ENCODE peak calls at places on chromosomes 11 and 22, in five cellular contexts. One of them, this sample, is unnamed.
A peak's percentile ranks its signal among the peaks of the same experiment; 100 is the strongest.

GRCh38 chr11:117314840-117315239 is 1.2 kb downstream of the BACE1 start:
- DNase-seq in brain microvascular endothelial cell: no peak
- DNase-seq in fibroblast of mammary gland: no peak
- DNase-seq in cardiac muscle cell: no peak
- DNase-seq in ascending aorta: no peak
- DNase-seq in this sample: peak; percentile 32

GRCh38 chr11:78465169-78465942 is 47.7 kb upstream of the GAB2 start:
- DNase-seq in cardiac muscle cell: no peak
- DNase-seq in fibroblast of mammary gland: no peak
- DNase-seq in ascending aorta: no peak
- DNase-seq in brain microvascular endothelial cell: no peak
- DNase-seq in this sample: no peak

GRCh38 chr11:6404341-6405038 is 14.2 kb downstream of the SMPD1 start:
- DNase-seq in cardiac muscle cell: no peak
- DNase-seq in brain microvascular endothelial cell: peak; percentile 18
- DNase-seq in ascending aorta: no peak
- DNase-seq in fibroblast of mammary gland: peak; percentile 25
- DNase-seq in this sample: peak; percentile 74

GRCh38 chr22:42862045-42862734 is 5.1 kb upstream of the ARFGAP3 start:
- DNase-seq in fibroblast of mammary gland: peak; percentile 55
- DNase-seq in cardiac muscle cell: no peak
- DNase-seq in brain microvascular endothelial cell: peak; percentile 60
- DNase-seq in ascending aorta: no peak
- DNase-seq in this sample: peak; percentile 28

GRCh38 chr11:108906826-108907225 is 242.0 kb downstream of the DDX10 start:
- DNase-seq in cardiac muscle cell: no peak
- DNase-seq in fibroblast of mammary gland: peak; percentile 50
- DNase-seq in ascending aorta: no peak
- DNase-seq in brain microvascular endothelial cell: no peak
- DNase-seq in this sample: no peak

GRCh38 chr22:40443675-40444482 is 73.5 kb downstream of the SGSM3 start:
- DNase-seq in cardiac muscle cell: no peak
- DNase-seq in brain microvascular endothelial cell: no peak
- DNase-seq in ascending aorta: no peak
- DNase-seq in fibroblast of mammary gland: no peak
- DNase-seq in this sample: no peak

GRCh38 chr22:17472886-17473285 is 90.4 kb upstream of the SLC25A18 start:
- DNase-seq in ascending aorta: no peak
- DNase-seq in brain microvascular endothelial cell: no peak
- DNase-seq in fibroblast of mammary gland: no peak
- DNase-seq in cardiac muscle cell: peak; percentile 15
- DNase-seq in this sample: no peak

GRCh38 chr11:79444923-79445322 is 4.1 kb upstream of the TENM4 start:
- DNase-seq in cardiac muscle cell: no peak
- DNase-seq in ascending aorta: no peak
- DNase-seq in brain microvascular endothelial cell: no peak
- DNase-seq in fibroblast of mammary gland: no peak
- DNase-seq in this sample: no peak

GRCh38 chr11:112525844-112526590 is 265.4 kb upstream of the PLET1 start:
- DNase-seq in cardiac muscle cell: no peak
- DNase-seq in brain microvascular endothelial cell: no peak
- DNase-seq in ascending aorta: no peak
- DNase-seq in fibroblast of mammary gland: no peak
- DNase-seq in this sample: no peak

GRCh38 chr11:63904743-63905142 is 12.2 kb downstream of the RCOR2 start:
- DNase-seq in ascending aorta: no peak
- DNase-seq in brain microvascular endothelial cell: no peak
- DNase-seq in fibroblast of mammary gland: no peak
- DNase-seq in cardiac muscle cell: no peak
- DNase-seq in this sample: no peak

GRCh38 chr11:33778682-33779081 is 4.4 kb upstream of the FBXO3 start:
- DNase-seq in cardiac muscle cell: peak; percentile 44
- DNase-seq in fibroblast of mammary gland: peak; percentile 84
- DNase-seq in ascending aorta: no peak
- DNase-seq in brain microvascular endothelial cell: peak; percentile 83
- DNase-seq in this sample: peak; percentile 61

GRCh38 chr22:21761994-21762680 is 26.5 kb upstream of the YPEL1 start:
- DNase-seq in cardiac muscle cell: no peak
- DNase-seq in ascending aorta: no peak
- DNase-seq in brain microvascular endothelial cell: no peak
- DNase-seq in fibroblast of mammary gland: no peak
- DNase-seq in this sample: no peak

GRCh38 chr11:47437218-47437745 is 11.0 kb upstream of the PSMC3 start:
- DNase-seq in brain microvascular endothelial cell: no peak
- DNase-seq in cardiac muscle cell: no peak
- DNase-seq in fibroblast of mammary gland: no peak
- DNase-seq in ascending aorta: no peak
- DNase-seq in this sample: no peak

GRCh38 chr11:73186294-73186850 is 31.7 kb upstream of the P2RY2 start:
- DNase-seq in cardiac muscle cell: no peak
- DNase-seq in ascending aorta: no peak
- DNase-seq in brain microvascular endothelial cell: no peak
- DNase-seq in fibroblast of mammary gland: no peak
- DNase-seq in this sample: no peak

GRCh38 chr11:47269829-47270305 is at the start of gene MADD:
- DNase-seq in fibroblast of mammary gland: peak; percentile 74
- DNase-seq in cardiac muscle cell: peak; percentile 93
- DNase-seq in ascending aorta: peak; percentile 47
- DNase-seq in brain microvascular endothelial cell: peak; percentile 44
- DNase-seq in this sample: peak; percentile 86

GRCh38 chr11:98207086-98207485 is 813.7 kb upstream of the CNTN5 start:
- DNase-seq in fibroblast of mammary gland: no peak
- DNase-seq in ascending aorta: no peak
- DNase-seq in brain microvascular endothelial cell: no peak
- DNase-seq in cardiac muscle cell: no peak
- DNase-seq in this sample: no peak

GRCh38 chr11:46364056-46364455 is 16.8 kb downstream of the DGKZ start:
- DNase-seq in fibroblast of mammary gland: no peak
- DNase-seq in ascending aorta: no peak
- DNase-seq in cardiac muscle cell: no peak
- DNase-seq in brain microvascular endothelial cell: no peak
- DNase-seq in this sample: no peak

GRCh38 chr22:37409557-37409956 is 17.7 kb downstream of the ELFN2 start:
- DNase-seq in fibroblast of mammary gland: no peak
- DNase-seq in brain microvascular endothelial cell: no peak
- DNase-seq in ascending aorta: no peak
- DNase-seq in cardiac muscle cell: peak; percentile 57
- DNase-seq in this sample: no peak

GRCh38 chr22:17946691-17947367 is 77.5 kb downstream of the MICAL3 start:
- DNase-seq in cardiac muscle cell: peak; percentile 35
- DNase-seq in brain microvascular endothelial cell: no peak
- DNase-seq in ascending aorta: no peak
- DNase-seq in fibroblast of mammary gland: no peak
- DNase-seq in this sample: no peak

GRCh38 chr11:6617315-6617781 is 1.9 kb downstream of the TPP1 start:
- DNase-seq in fibroblast of mammary gland: peak; percentile 35
- DNase-seq in brain microvascular endothelial cell: no peak
- DNase-seq in cardiac muscle cell: no peak
- DNase-seq in ascending aorta: no peak
- DNase-seq in this sample: no peak

GRCh38 chr11:64996710-64997380 is at the start of gene BATF2:
- DNase-seq in brain microvascular endothelial cell: peak; percentile 57
- DNase-seq in ascending aorta: peak; percentile 28
- DNase-seq in fibroblast of mammary gland: peak; percentile 60
- DNase-seq in cardiac muscle cell: peak; percentile 76
- DNase-seq in this sample: peak; percentile 91

DNA sequence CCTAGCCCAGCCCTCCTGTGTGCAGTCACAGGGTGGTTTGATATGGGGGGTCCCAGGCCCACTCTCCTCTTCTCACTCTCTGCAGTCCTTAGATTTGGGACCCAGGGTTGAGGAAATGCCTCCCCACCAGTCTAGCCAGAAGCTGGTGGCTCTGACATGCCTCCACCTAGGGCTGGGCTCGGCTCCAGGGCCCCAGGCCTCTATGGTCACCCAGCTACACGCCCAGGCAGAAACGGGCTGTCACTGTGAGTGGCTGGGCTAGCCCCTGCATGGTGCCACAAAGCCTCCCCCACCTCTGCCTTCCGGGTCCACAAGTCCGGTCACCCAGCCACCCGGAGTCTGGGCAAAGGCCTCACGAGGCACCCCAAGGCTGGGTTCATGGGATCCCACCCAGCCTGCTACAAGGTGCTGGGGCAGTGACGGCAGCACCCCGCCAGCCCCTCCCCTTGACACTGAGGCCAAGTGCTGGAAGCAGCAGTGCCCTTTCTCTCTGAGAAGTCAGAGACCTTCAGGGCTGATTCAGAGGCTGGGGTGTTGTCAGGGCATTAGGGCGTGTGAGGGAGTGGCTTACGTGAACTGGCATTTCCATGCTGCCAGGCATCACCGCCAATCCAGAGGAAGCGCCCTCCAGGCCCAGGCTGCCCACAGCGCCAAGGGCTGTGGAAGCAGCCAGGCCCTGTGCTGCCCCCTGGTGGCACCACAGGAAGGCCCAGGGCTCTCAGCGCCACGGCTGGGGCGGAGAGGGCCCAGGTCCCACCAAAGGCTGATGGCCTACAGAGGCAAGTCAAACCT is 638 bp upstream of the PITPNM1 start:
- DNase-seq in brain microvascular endothelial cell: peak; percentile 59
- DNase-seq in ascending aorta: peak; percentile 91
- DNase-seq in fibroblast of mammary gland: peak; percentile 90
- DNase-seq in cardiac muscle cell: peak; percentile 89
- DNase-seq in this sample: peak; percentile 98
- H3K4me3 ChIP-seq in brain microvascular endothelial cell: peak overlapping the region; percentile 80
- H3K4me3 ChIP-seq in ascending aorta: peak overlapping the region; percentile 79
- H3K4me3 ChIP-seq in fibroblast of mammary gland: peak overlapping the region; percentile 19
- H3K4me3 ChIP-seq in cardiac muscle cell: peak overlapping the region; percentile 53
- H3K4me3 ChIP-seq in this sample: peak overlapping the region; percentile 74

DNA sequence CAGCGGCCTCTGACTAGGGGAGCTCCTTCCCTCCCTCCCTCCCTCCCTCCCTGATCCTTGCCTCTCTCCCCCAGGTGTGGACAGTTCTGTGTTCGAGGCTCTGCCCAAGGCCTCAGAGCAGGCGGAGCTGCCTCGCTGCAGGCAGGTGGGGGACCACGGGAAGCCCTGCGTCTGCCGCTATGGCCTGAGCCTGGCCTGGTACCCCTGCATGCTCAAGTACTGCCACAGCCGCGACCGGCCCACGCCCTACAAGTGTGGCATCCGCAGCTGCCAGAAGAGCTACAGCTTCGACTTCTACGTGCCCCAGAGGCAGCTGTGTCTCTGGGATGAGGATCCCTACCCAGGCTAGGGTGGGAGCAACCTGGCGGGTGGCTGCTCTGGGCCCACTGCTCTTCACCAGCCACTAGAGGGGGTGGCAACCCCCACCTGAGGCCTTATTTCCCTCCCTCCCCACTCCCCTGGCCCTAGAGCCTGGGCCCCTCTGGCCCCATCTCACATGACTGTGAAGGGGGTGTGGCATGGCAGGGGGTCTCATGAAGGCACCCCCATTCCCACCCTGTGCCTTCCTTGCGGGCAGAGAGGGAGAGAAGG is 11.1 kb upstream of the POU2F3 start:
- DNase-seq in ascending aorta: no peak
- DNase-seq in brain microvascular endothelial cell: no peak
- DNase-seq in cardiac muscle cell: no peak
- DNase-seq in fibroblast of mammary gland: no peak
- DNase-seq in this sample: no peak
- TF ChIP-seq CTCF in ascending aorta: no peak
- TF ChIP-seq CTCF in brain microvascular endothelial cell: peak; percentile 59
- TF ChIP-seq CTCF in cardiac muscle cell: no peak
- TF ChIP-seq CTCF in fibroblast of mammary gland: peak; percentile 13
- TF ChIP-seq CTCF in this sample: peak; percentile 28

GRCh38 chr11:69521461-69521860 is 40.0 kb downstream of the LINC01488 start:
- DNase-seq in brain microvascular endothelial cell: no peak
- DNase-seq in ascending aorta: no peak
- DNase-seq in fibroblast of mammary gland: no peak
- DNase-seq in cardiac muscle cell: no peak
- DNase-seq in this sample: no peak

GRCh38 chr11:69516526-69516925 is 35.1 kb downstream of the LINC01488 start:
- DNase-seq in cardiac muscle cell: no peak
- DNase-seq in fibroblast of mammary gland: peak; percentile 87
- DNase-seq in ascending aorta: no peak
- DNase-seq in brain microvascular endothelial cell: no peak
- DNase-seq in this sample: peak; percentile 23

GRCh38 chr11:69515271-69516245 is 34.1 kb downstream of the LINC01488 start:
- DNase-seq in cardiac muscle cell: no peak
- DNase-seq in fibroblast of mammary gland: no peak
- DNase-seq in brain microvascular endothelial cell: no peak
- DNase-seq in ascending aorta: no peak
- DNase-seq in this sample: no peak

GRCh38 chr11:69520186-69520585 is 38.7 kb downstream of the LINC01488 start:
- DNase-seq in cardiac muscle cell: no peak
- DNase-seq in brain microvascular endothelial cell: no peak
- DNase-seq in ascending aorta: no peak
- DNase-seq in fibroblast of mammary gland: no peak
- DNase-seq in this sample: peak; percentile 33

DNA sequence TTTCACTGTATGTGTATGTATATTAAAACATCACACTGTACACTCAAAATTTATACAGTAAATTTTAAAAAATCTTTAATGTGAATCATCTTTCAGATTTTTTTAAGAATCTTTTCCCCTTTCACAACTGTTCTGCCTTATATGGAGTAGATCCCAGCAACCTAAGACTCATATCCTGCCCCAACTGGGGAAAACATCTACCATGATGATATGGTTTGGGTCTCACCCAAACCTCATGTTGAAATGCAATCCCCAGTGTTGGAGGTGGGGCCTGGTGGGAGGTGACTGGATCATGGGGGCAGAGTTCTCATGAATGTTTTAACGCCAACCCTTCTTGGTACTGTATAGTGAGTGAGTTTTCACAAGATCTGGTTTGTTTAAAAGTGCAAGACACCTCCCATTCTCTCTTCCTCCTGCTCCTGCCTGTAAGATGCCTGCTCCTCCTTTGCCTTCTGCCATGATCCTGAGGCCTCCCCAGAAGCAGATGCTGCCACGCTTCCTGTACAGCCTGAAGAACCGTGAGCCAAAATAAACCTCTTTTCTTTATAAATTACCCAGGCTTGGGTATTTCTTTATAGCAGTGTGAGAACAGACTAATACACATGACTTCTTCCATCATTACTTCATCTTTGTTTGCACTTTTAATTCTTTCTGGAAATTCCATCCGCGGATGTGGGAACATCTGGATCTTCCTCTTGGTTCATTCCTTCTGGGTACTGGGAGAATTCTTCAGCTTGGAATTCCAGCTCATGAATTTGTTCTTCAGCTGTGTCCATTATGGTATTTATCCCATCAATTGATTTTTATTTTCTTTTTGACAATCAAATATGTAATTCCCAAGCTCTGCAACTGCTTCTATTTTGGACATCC is 36.9 kb downstream of the LINC01488 start:
- DNase-seq in ascending aorta: no peak
- DNase-seq in fibroblast of mammary gland: peak; percentile 97
- DNase-seq in cardiac muscle cell: no peak
- DNase-seq in brain microvascular endothelial cell: peak; percentile 80
- DNase-seq in this sample: peak; percentile 91
- H3K4me3 ChIP-seq in ascending aorta: no peak overlapping the region
- H3K4me3 ChIP-seq in fibroblast of mammary gland: no peak overlapping the region
- H3K4me3 ChIP-seq in cardiac muscle cell: no peak overlapping the region
- H3K4me3 ChIP-seq in brain microvascular endothelial cell: no peak overlapping the region
- H3K4me3 ChIP-seq in this sample: no peak overlapping the region

DNA sequence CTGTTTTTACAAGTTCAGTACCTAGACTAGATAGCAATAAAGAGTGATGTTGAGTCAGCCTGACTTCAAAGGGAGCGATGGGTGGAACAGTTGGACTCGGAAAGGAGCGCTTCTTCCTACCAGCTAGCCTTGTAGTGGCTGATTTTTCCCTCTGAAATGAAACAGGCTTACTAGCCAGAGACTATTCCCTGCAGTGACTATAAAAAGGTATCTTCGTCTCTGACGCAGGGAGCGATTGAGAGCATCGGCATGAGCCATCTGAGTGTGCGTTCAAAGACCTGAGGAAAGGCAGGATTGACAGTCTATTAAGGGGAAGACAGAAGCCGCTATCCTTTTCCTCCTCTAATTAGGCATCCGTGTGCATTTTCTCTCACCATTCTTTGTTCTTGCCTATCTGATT is 65.9 kb upstream of the GRAMD1B start:
- DNase-seq in cardiac muscle cell: no peak
- DNase-seq in fibroblast of mammary gland: no peak
- DNase-seq in brain microvascular endothelial cell: no peak
- DNase-seq in ascending aorta: no peak
- DNase-seq in this sample: no peak
- TF ChIP-seq CTCF in cardiac muscle cell: no peak
- TF ChIP-seq CTCF in fibroblast of mammary gland: no peak
- TF ChIP-seq CTCF in brain microvascular endothelial cell: no peak
- TF ChIP-seq CTCF in ascending aorta: no peak
- TF ChIP-seq CTCF in this sample: no peak